ENCODE peak calls at places on chromosomes 11 and 22, in six cellular contexts. J is NCI-H524 treated with DMSO at 0.1 percent for 48 hours, O is H4, N is Daoy, T is tibial artery, F is H54. E is an unnamed sample.

GRCh38 chr11:126920833-126921232 is 79.7 kb downstream of the KIRREL3 start:
- DNase-seq in J (no peak), O (no peak), N (no peak), T (no peak), F (no peak), E (no peak)

GRCh38 chr11:43555811-43556210 is 124.7 kb upstream of the HSD17B12 start:
- DNase-seq in J (no peak), O (no peak), N (no peak), T (peak), F (no peak), E (no peak)

GRCh38 chr11:80502511-80502910 is 1061.7 kb upstream of the TENM4 start:
- DNase-seq in J (no peak), O (no peak), N (no peak), T (no peak), F (no peak), E (no peak)

GRCh38 chr11:15716550-15716949 is 601.8 kb downstream of the INSC start:
- DNase-seq in J (no peak), O (no peak), N (peak), T (no peak), F (no peak), E (no peak)

GRCh38 chr22:49861642-49862407 is 8.2 kb downstream of the ZBED4 start:
- DNase-seq in J (no peak), O (no peak), N (no peak), T (peak), F (no peak), E (no peak)

GRCh38 chr22:38935616-38936015 is 21.8 kb upstream of the APOBEC3A start:
- DNase-seq in J (no peak), O (no peak), N (no peak), T (no peak), F (no peak), E (no peak)

GRCh38 chr11:120520091-120520822 is 8.7 kb downstream of the GRIK4 start:
- DNase-seq in J (no peak), O (no peak), N (no peak), T (peak), F (no peak), E (no peak)

GRCh38 chr11:130478204-130478701 is 29.8 kb downstream of the ADAMTS15 start:
- DNase-seq in J (no peak), O (peak), N (peak), T (peak), F (peak), E (peak)

GRCh38 chr11:46114961-46115360 is 6.3 kb downstream of the PHF21A start:
- DNase-seq in J (no peak), O (no peak), N (no peak), T (no peak), F (no peak), E (no peak)

GRCh38 chr11:1050581-1051355 is 14.2 kb upstream of the MUC6 start:
- DNase-seq in J (no peak), O (peak), N (peak), T (peak), F (peak), E (peak)

E was measured in foreskin melanocyte.